ENCODE peak calls at places on chromosomes 5 and 9, in five cellular contexts. N is iPS DF 6.9, C is astrocyte, R is adrenal gland, Z is OCI-LY7. U is an unnamed sample. For H3K9me3, the result is how much of the 10 kb centered on the place peaks cover.

GRCh38 chr9:131651160-131651559 is 88.7 kb downstream of the RAPGEF1 start:
- DNase-seq in C (no peak), R (no peak), Z (no peak), N (no peak), U (no peak)

GRCh38 chr5:159905496-159905895 is 10.8 kb upstream of the ADRA1B start:
- DNase-seq in C (peak), Z (no peak), R (no peak), N (no peak), U (peak)

GRCh38 chr9:89109666-89110065 is 69.0 kb downstream of the SHC3 start:
- DNase-seq in R (no peak), Z (no peak), N (no peak), C (peak), U (no peak)

GRCh38 chr9:124511891-124512805 is 4.9 kb upstream of the NR5A1 start:
- DNase-seq in R (no peak), Z (no peak), C (no peak), N (no peak), U (no peak)

GRCh38 chr5:87151547-87151946 is 116.1 kb upstream of the RASA1 start:
- DNase-seq in C (peak), Z (no peak), R (no peak), N (no peak), U (peak)

GRCh38 chr5:137731201-137731600 is 4.7 kb downstream of the KLHL3 start:
- DNase-seq in C (no peak), Z (no peak), R (no peak), N (no peak), U (no peak)

GRCh38 chr9:114371986-114372917 is 15.5 kb downstream of the AKNA start:
- DNase-seq in R (no peak), C (peak), N (no peak), Z (peak), U (no peak)

GRCh38 chr5:125083932-125084331 is 337.5 kb upstream of the ZNF608 start:
- DNase-seq in C (peak), N (no peak), Z (no peak), R (no peak), U (no peak)

GRCh38 chr5:76292923-76293322 is 110.2 kb upstream of the IQGAP2 start:
- DNase-seq in N (no peak), Z (peak), R (no peak), C (no peak), U (no peak)

GRCh38 chr5:103487822-103488493 is 74.6 kb downstream of the NUDT12 start:
- DNase-seq in R (no peak), N (no peak), C (no peak), Z (no peak), U (no peak)

GRCh38 chr5:124103671-124104070 is 591.7 kb downstream of the CSNK1G3 start:
- DNase-seq in R (no peak), N (no peak), Z (no peak), C (peak), U (peak)

GRCh38 chr9:95193480-95193879 is 124.0 kb downstream of the FANCC start:
- DNase-seq in N (no peak), C (no peak), Z (no peak), R (no peak), U (no peak)

GRCh38 chr5:105943119-105943518 is 1727.6 kb downstream of the EFNA5 start:
- DNase-seq in Z (no peak), N (no peak), C (no peak), R (no peak), U (no peak)

GRCh38 chr9:99057665-99058625 is 47.0 kb upstream of the TGFBR1 start:
- DNase-seq in N (no peak), Z (peak), C (peak), R (peak), U (peak)

GRCh38 chr9:24961787-24962186 is 416.1 kb upstream of the IZUMO3 start:
- DNase-seq in R (no peak), Z (no peak), N (no peak), C (no peak), U (no peak)

GRCh38 chr9:8978334-8978733 is 1178.8 kb upstream of the DMAC1 start:
- DNase-seq in R (no peak), N (no peak), Z (no peak), C (no peak), U (no peak)

GRCh38 chr5:69032009-69032408 is 61.8 kb upstream of the SLC30A5 start:
- DNase-seq in Z (peak), C (no peak), R (no peak), N (no peak), U (no peak)

GRCh38 chr9:110076894-110077725 is 130.8 kb downstream of the C9orf152 start:
- DNase-seq in N (no peak), Z (no peak), C (peak), R (no peak), U (peak)

GRCh38 chr9:115167175-115167574 is 49.2 kb upstream of the TNC start:
- DNase-seq in C (peak), N (no peak), Z (no peak), R (no peak), U (peak)

GRCh38 chr5:40210705-40211104 is 469.0 kb upstream of the PTGER4 start:
- DNase-seq in N (no peak), C (no peak), Z (no peak), R (no peak), U (no peak)

DNA sequence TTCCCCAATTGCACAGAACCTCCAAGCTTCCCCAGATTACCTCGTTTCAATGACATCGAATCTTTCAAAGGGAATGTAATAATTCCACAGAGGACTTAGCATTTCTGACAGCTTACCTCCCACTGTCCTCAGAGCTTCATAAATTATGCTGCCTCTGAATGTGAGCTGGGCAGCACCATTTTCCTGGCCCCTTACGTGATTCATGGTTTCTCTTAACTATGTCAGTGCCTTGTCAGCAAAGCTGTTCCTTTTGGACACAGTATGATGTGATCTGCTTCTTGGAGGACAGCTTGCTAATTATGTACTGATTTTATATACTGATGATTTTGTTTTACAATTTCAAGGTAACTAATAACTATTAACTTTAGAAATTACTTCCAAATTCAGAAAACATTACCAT is 27.7 kb upstream of the SSBP2 start:
- DNase-seq in C (peak), N (no peak), R (peak), Z (peak), U (no peak)
- H3K4me3 ChIP-seq in C (peak), N (no peak), R (no peak), Z (peak), U (peak)

DNA sequence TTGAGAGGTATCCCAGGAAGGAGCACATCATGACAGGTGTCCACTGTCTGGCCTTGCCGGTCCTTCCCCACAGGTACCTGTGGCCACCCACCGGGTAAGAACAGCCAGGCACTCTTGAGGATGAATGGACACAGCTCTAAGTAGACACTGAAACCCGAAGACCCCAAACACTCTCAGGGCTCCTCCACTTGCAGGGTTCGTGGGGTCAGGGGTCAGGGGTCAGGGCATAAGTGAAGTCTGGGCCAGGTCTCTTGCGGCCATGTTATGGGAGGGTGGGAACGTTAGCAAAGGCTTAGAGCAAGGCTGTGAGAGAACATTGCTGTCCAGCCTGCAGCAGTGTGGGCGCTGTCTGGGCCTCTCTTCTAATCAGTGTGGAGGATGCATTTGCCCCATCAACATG is 40.0 kb downstream of the MAPK9 start:
- DNase-seq in N (no peak), R (no peak), Z (no peak), C (no peak), U (no peak)
- H3K9me3 ChIP-seq in N (under half), R (half or more), Z (under half), C (half or more), U (under half)

GRCh38 chr9:12702160-12702758 is 9.1 kb downstream of the TYRP1 start:
- DNase-seq in R (peak), Z (no peak), N (peak), C (peak), U (peak)

GRCh38 chr9:12708562-12709298 is 15.5 kb downstream of the TYRP1 start:
- DNase-seq in R (no peak), C (peak), N (no peak), Z (no peak), U (peak)

GRCh38 chr9:12699529-12699928 is 6.3 kb downstream of the TYRP1 start:
- DNase-seq in R (no peak), N (no peak), C (peak), Z (no peak), U (no peak)

GRCh38 chr9:12705738-12706391 is 12.7 kb downstream of the TYRP1 start:
- DNase-seq in N (no peak), R (no peak), Z (no peak), C (no peak), U (no peak)

DNA sequence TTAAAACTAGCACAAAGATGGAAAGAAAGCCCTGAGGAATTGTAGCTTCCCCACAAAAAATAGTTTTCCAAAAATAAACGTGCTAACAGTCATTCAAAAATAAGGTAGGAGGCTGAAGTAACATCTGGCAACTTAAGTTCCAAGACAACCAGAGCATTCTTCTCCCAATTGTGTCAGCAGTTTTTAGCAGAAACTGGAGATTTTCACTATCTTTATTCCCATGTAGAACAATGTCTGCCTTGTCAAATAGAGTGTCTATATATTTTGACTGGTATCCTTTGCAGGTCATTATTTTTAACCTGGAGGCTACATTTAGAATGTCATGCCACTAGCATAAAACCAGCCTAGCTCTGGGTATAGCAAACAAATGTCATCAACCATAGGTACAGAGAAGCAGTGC is 10.8 kb downstream of the TYRP1 start:
- DNase-seq in R (no peak), C (no peak), Z (no peak), N (no peak), U (no peak)
- H3K4me3 ChIP-seq in R (no peak), C (no peak), Z (no peak), N (no peak), U (no peak)

DNA sequence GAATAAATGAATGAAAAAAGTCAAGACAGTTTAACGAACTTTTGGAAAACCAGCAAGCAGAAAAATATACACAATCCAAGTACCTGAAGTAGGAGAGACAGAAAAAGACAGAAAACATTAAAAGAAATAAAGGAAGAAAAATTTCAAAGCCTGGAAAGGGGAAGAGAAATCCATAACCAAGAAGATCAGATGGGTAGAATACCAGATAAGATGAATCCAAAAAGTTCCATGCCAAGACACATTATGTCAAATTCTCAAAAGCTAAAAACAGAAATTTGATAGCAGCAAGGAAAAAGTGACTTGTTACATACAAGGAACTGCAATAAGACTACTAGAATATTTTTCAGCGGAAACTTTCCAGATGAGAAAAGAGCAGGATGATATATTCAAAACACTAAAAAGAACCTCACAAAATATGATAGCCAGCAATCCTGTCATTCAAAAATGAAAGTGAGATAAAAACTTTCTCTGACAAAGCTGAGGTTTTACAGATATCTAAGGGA is 7.6 kb upstream of the ZNF300 start:
- DNase-seq in C (no peak), R (no peak), Z (no peak), N (no peak), U (no peak)
- H3K9me3 ChIP-seq in C (under half), R (under half), Z (under half), N (under half), U (under half)

DNA sequence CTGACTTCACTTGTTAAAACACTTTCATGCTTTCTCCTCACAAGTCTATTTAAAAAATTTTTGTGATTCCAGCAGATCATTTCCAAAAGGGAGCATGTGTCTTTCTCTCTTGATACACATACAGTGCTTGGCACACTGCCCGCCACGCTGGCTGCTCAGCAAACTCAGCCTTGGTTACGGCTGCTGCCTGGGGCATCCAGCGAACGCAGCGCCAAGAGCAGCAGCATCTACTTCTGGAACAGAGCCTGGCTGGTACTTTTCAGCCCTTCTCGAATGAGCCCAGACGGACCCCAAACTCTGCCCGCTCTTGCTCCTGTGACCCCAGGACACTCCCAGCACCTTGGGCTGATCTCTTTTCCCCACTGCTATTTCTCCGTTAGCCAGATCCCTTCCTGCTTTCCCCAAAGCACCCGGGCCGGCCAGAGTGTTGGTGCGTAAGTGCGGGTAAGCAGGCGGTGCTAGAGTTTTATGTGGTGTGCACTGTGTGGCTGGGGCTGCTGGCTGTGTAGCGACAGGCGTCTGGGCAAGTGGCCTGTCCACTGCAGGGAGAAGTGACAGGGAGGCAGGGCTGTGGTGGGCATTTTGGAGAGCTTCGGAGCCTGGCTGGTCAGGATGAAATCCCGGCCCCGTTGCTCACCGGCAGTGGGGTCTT is 73.2 kb downstream of the SH3PXD2B start:
- DNase-seq in C (peak), N (no peak), Z (no peak), R (peak), U (peak)
- H3K4me3 ChIP-seq in C (no peak), N (no peak), Z (no peak), R (no peak), U (no peak)

GRCh38 chr9:137534256-137535119 is 15.7 kb downstream of the PNPLA7 start:
- DNase-seq in Z (peak), N (peak), R (peak), C (peak), U (peak)
- H3K9me3 ChIP-seq in Z (under half), N (under half), R (under half), C (under half), U (under half)

GRCh38 chr9:111634860-111635259 is 3.7 kb downstream of the DNAJC25 start:
- DNase-seq in R (no peak), N (no peak), C (no peak), Z (no peak), U (no peak)

GRCh38 chr9:111631071-111631971 is at the start of gene DNAJC25:
- DNase-seq in C (peak), Z (peak), N (peak), R (peak), U (peak)

GRCh38 chr9:111632695-111633388 is 1.7 kb downstream of the DNAJC25 start:
- DNase-seq in Z (peak), C (no peak), R (no peak), N (no peak), U (no peak)

GRCh38 chr9:111632051-111632450 is 917 bp downstream of the DNAJC25 start:
- DNase-seq in R (no peak), C (no peak), Z (peak), N (no peak), U (no peak)

DNA sequence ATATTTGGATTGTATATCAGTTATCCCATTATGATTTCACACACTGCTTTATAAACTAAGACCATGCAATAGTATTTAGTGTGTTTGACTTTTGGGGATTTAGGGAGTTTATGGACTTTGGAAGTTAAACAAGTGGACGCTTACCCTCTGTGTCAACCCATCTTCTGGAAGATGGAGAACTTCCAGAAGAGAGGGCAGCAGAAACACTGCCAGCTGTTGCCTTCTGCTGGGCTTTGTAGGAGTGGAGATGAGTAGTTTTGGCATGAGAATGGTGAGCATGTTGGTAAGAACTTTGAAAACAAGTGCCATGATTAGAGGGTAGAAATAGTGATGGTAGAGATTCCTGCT is 2.2 kb downstream of the DNAJC25 start:
- DNase-seq in R (no peak), C (no peak), Z (no peak), N (no peak), U (peak)
- H3K4me3 ChIP-seq in R (no peak), C (no peak), Z (peak), N (no peak), U (peak)

DNA sequence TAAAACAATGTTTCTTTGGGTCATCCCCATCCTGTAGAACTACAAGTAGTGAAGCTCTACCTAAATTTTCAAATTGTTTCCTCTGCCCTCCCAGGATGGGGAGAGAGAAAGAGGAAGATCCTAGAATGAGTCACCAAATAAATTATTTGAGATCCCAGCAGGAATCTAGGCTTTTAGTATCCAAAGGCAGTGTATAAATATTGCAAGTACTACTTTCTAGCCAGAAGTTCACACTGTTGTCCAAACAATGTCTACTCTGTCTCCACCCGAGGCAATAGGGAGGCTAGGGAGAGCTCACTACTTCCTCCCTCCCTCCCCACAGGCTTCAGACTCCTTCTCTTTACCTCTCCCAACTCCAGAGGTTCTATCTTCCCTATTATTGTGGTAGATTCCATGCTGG is 362.8 kb downstream of the MRPS30 start:
- DNase-seq in R (no peak), C (no peak), Z (no peak), N (no peak), U (no peak)
- H3K9me3 ChIP-seq in R (under half), C (under half), Z (under half), N (under half), U (under half)

GRCh38 chr5:167244583-167244982 is 1046.9 kb upstream of the WWC1 start:
- DNase-seq in N (peak), R (no peak), C (no peak), Z (no peak), U (peak)

GRCh38 chr5:167241436-167242067 is 1049.9 kb upstream of the WWC1 start:
- DNase-seq in Z (no peak), R (no peak), C (no peak), N (no peak), U (no peak)

GRCh38 chr5:167250996-167251395 is 1040.4 kb upstream of the WWC1 start:
- DNase-seq in Z (no peak), C (no peak), N (no peak), R (no peak), U (no peak)

GRCh38 chr5:167248262-167248661 is 1043.2 kb upstream of the WWC1 start:
- DNase-seq in R (no peak), C (no peak), N (no peak), Z (no peak), U (no peak)

DNA sequence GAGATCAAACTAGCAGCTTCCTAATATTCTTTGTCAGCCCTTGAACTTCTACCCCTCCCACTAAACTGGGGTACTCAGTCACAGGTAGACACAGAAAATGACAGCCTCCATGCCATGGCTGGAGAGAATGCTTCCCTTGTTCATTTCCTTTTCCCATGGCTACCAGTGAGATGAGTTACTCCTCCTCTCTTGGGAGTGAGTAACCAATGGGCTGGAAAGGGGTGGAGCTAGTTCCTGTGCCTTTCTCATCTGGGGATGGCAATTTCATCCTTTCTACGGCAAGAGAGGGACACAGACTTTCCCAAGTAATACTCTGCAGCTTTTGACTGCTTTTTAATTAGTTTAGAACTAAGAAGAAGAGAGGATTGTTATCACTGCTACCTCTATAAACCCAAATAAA is 1045.6 kb upstream of the WWC1 start:
- DNase-seq in C (no peak), Z (no peak), N (no peak), R (no peak), U (no peak)
- H3K4me3 ChIP-seq in C (no peak), Z (no peak), N (no peak), R (no peak), U (no peak)